ENCODE peak calls at places on chromosomes 12 and 14, in seven cellular contexts. F is AG09319, E is WTC11, Y is prostate gland, C is fibroblast of lung, N is NCI-H1417, G is NCI-H1092. K is an unnamed sample.

GRCh38 chr14:76919811-76920571 is 93.8 kb downstream of the LRRC74A start:
- DNase-seq in N (peak; percentile 93), Y (no peak), C (peak; percentile 91), F (peak; percentile 65), E (no peak), G (peak; percentile 85), K (no peak)

GRCh38 chr14:103070263-103070885 is 13.0 kb upstream of the CDC42BPB start:
- DNase-seq in E (no peak), Y (no peak), N (no peak), G (no peak), C (no peak), F (no peak), K (no peak)

GRCh38 chr14:72810201-72810600 is 83.7 kb downstream of the DPF3 start:
- DNase-seq in E (no peak), N (no peak), F (no peak), Y (no peak), C (no peak), G (no peak), K (no peak)

GRCh38 chr14:22829661-22830328 is at the start of gene MRPL52:
- DNase-seq in F (no peak), N (peak; percentile 92), Y (peak; percentile 88), G (peak; percentile 93), C (peak; percentile 84), E (peak; percentile 72), K (peak; percentile 77)

GRCh38 chr12:124680863-124681778 is 113.7 kb upstream of the NCOR2 start:
- DNase-seq in C (peak; percentile 96), Y (no peak), N (no peak), G (no peak), F (peak; percentile 77), E (peak; percentile 39), K (peak; percentile 73)

GRCh38 chr12:125403843-125404242 is 338.6 kb downstream of the AACS start:
- DNase-seq in G (no peak), N (no peak), C (no peak), Y (no peak), F (no peak), E (no peak), K (no peak)

GRCh38 chr12:14410841-14411569 is 45.5 kb downstream of the ATF7IP start:
- DNase-seq in N (no peak), Y (no peak), C (peak; percentile 72), E (no peak), F (no peak), G (no peak), K (no peak)

GRCh38 chr12:72271401-72271740 is 799 bp upstream of the TRHDE start:
- DNase-seq in F (no peak), Y (no peak), G (peak; percentile 28), N (peak; percentile 88), C (peak; percentile 71), E (peak; percentile 63), K (no peak)

GRCh38 chr12:98418357-98419075 is 96.9 kb upstream of the TMPO start:
- DNase-seq in E (peak; percentile 55), Y (peak; percentile 86), G (no peak), N (no peak), F (peak; percentile 98), C (peak; percentile 99), K (no peak)

GRCh38 chr14:88199882-88200281 is 123.2 kb downstream of the KCNK10 start:
- DNase-seq in Y (no peak), C (no peak), G (no peak), N (no peak), F (no peak), E (no peak), K (no peak)

GRCh38 chr14:102655154-102655553 is 62.7 kb downstream of the RCOR1 start:
- DNase-seq in Y (no peak), N (no peak), E (no peak), G (no peak), F (no peak), C (peak; percentile 73), K (no peak)

GRCh38 chr14:23154876-23155587 is 28.4 kb downstream of the SLC7A8 start:
- DNase-seq in G (no peak), E (peak; percentile 44), C (peak; percentile 91), Y (peak; percentile 91), F (peak; percentile 90), N (no peak), K (peak; percentile 70)

GRCh38 chr14:59246566-59246965 is 58.1 kb downstream of the DAAM1 start:
- DNase-seq in C (peak; percentile 54), Y (no peak), N (no peak), G (no peak), F (no peak), E (no peak), K (no peak)

GRCh38 chr14:21534576-21534975 is 8.4 kb upstream of the SALL2 start:
- DNase-seq in G (no peak), C (no peak), N (no peak), Y (no peak), E (peak; percentile 43), F (no peak), K (no peak)

GRCh38 chr12:54279632-54280400 is at the start of gene CBX5:
- DNase-seq in F (peak; percentile 100), C (peak; percentile 100), N (peak; percentile 100), E (peak; percentile 99), G (peak; percentile 100), Y (peak; percentile 100), K (peak; percentile 99)

GRCh38 chr12:49553512-49554088 is 14.3 kb downstream of the MCRS1 start:
- DNase-seq in F (no peak), Y (no peak), E (no peak), N (peak; percentile 73), G (no peak), C (no peak), K (no peak)

GRCh38 chr14:89507926-89508460 is 91.0 kb upstream of the FOXN3 start:
- DNase-seq in N (no peak), Y (no peak), G (no peak), C (peak; percentile 56), E (no peak), F (no peak), K (no peak)

GRCh38 chr12:108365324-108365723 is 26.2 kb upstream of the CMKLR1 start:
- DNase-seq in F (no peak), N (no peak), E (no peak), C (no peak), G (no peak), Y (no peak), K (no peak)

GRCh38 chr12:2319747-2320146 is 267.0 kb downstream of the CACNA1C start:
- DNase-seq in G (no peak), C (peak; percentile 50), F (no peak), N (no peak), Y (no peak), E (no peak), K (no peak)

GRCh38 chr14:44135972-44136371 is 371.1 kb downstream of the FSCB start:
- DNase-seq in N (no peak), C (no peak), F (no peak), E (no peak), G (no peak), Y (no peak), K (no peak)

GRCh38 chr12:58655375-58655774 is 264.9 kb downstream of the LRIG3 start:
- DNase-seq in N (no peak), Y (no peak), C (no peak), E (no peak), G (no peak), F (no peak), K (no peak)

GRCh38 chr12:65466906-65467305 is 188.4 kb downstream of the MSRB3 start:
- DNase-seq in N (no peak), Y (no peak), G (no peak), C (no peak), F (no peak), E (no peak), K (no peak)

GRCh38 chr12:117096643-117097042 is 2.6 kb downstream of the TESC start:
- DNase-seq in C (no peak), Y (no peak), N (no peak), F (no peak), G (no peak), E (no peak), K (no peak)

GRCh38 chr14:76937181-76938091 is 91.1 kb downstream of the IRF2BPL start:
- DNase-seq in G (peak; percentile 75), F (peak; percentile 72), C (peak; percentile 91), Y (no peak), N (peak; percentile 83), E (no peak), K (peak; percentile 73)

GRCh38 chr12:31002999-31003398 is 70.7 kb upstream of the DDX11 start:
- DNase-seq in N (no peak), C (peak; percentile 45), Y (no peak), E (no peak), G (no peak), F (no peak), K (no peak)

GRCh38 chr14:104977681-104978647 is at the start of gene AHNAK2:
- DNase-seq in Y (peak; percentile 75), C (peak; percentile 76), F (no peak), N (peak; percentile 80), E (peak; percentile 89), G (peak; percentile 53), K (no peak)

GRCh38 chr14:99806040-99806439 is 12.8 kb downstream of the EML1 start:
- DNase-seq in C (no peak), F (no peak), G (no peak), N (no peak), Y (no peak), E (no peak), K (no peak)

GRCh38 chr14:69190191-69190590 is 1.1 kb upstream of the EXD2 start:
- DNase-seq in N (no peak), Y (no peak), E (no peak), C (peak; percentile 8), G (no peak), F (no peak), K (no peak)

GRCh38 chr14:93033039-93033982 is 82.4 kb downstream of the ITPK1 start:
- DNase-seq in C (no peak), G (no peak), Y (no peak), N (peak; percentile 20), E (no peak), F (no peak), K (no peak)

GRCh38 chr14:62800577-62800976 is 244.7 kb downstream of the KCNH5 start:
- DNase-seq in Y (no peak), F (no peak), C (no peak), N (no peak), E (no peak), G (no peak), K (no peak)

GRCh38 chr12:1332327-1332726 is 262.1 kb downstream of the FBXL14 start:
- DNase-seq in N (no peak), G (no peak), C (no peak), E (no peak), F (no peak), Y (peak; percentile 62), K (no peak)

GRCh38 chr12:25558566-25558965 is 5.5 kb upstream of the LMNTD1 start:
- DNase-seq in G (no peak), N (no peak), Y (no peak), E (no peak), C (peak; percentile 34), F (no peak), K (no peak)

GRCh38 chr14:95500201-95500681 is 16.2 kb downstream of the SYNE3 start:
- DNase-seq in F (no peak), Y (no peak), E (no peak), G (no peak), C (no peak), N (no peak), K (no peak)

GRCh38 chr14:91112172-91112571 is 1.7 kb upstream of the DGLUCY start:
- DNase-seq in E (no peak), F (no peak), G (no peak), N (no peak), Y (no peak), C (no peak), K (no peak)

GRCh38 chr14:65478596-65478995 is 66.1 kb downstream of the FUT8 start:
- DNase-seq in G (no peak), Y (no peak), F (no peak), N (no peak), E (no peak), C (peak; percentile 92), K (no peak)

GRCh38 chr12:19238520-19238919 is 109.0 kb downstream of the PLEKHA5 start:
- DNase-seq in C (no peak), G (no peak), F (no peak), E (no peak), N (no peak), Y (no peak), K (no peak)

GRCh38 chr12:34406996-34407300 is 384.7 kb downstream of the ALG10 start:
- DNase-seq in E (peak; percentile 5), N (no peak), G (no peak), C (no peak), Y (no peak), F (no peak), K (no peak)

GRCh38 chr12:78671295-78671694 is 193.3 kb upstream of the SYT1 start:
- DNase-seq in C (peak; percentile 94), F (peak; percentile 0), Y (no peak), E (no peak), G (no peak), N (no peak), K (peak; percentile 70)